ENCODE peak calls at places on chromosomes 4 and X, in eight cellular contexts. W is heart left ventricle, F is upper lobe of left lung, V is transverse colon, H is lower leg skin, X is A549, Z is prostate gland, S is sigmoid colon. G is an unnamed sample.

GRCh38 chr4:168560835-168561210 is 64.0 kb downstream of the PALLD start:
- DNase-seq in W (no peak), F (no peak), V (no peak), H (no peak), X (no peak), Z (no peak), S (no peak), G (no peak)

GRCh38 chr4:137408527-137409177 is 123.6 kb downstream of the PCDH18 start:
- DNase-seq in W (no peak), F (no peak), V (no peak), H (no peak), X (no peak), Z (no peak), S (no peak), G (no peak)

GRCh38 chr4:84877051-84877833 is 89.2 kb downstream of the WDFY3 start:
- DNase-seq in W (no peak), F (no peak), V (no peak), H (no peak), X (peak), Z (no peak), S (no peak), G (peak)

GRCh38 chr4:26748805-26749204 is 111.8 kb upstream of the STIM2 start:
- DNase-seq in W (no peak), F (no peak), V (no peak), H (no peak), X (no peak), Z (no peak), S (no peak), G (no peak)

GRCh38 chr4:81912420-81912819 is 440.7 kb upstream of the RASGEF1B start:
- DNase-seq in W (no peak), F (no peak), V (no peak), H (no peak), X (no peak), Z (no peak), S (no peak), G (no peak)

GRCh38 chr4:153137168-153137567 is 67.1 kb upstream of the TRIM2 start:
- DNase-seq in W (no peak), F (no peak), V (no peak), H (peak), X (peak), Z (no peak), S (no peak), G (peak)

GRCh38 chr4:152211936-152212675 is 323.8 kb downstream of the FBXW7 start:
- DNase-seq in W (no peak), F (no peak), V (no peak), H (no peak), X (no peak), Z (no peak), S (no peak), G (no peak)

GRCh38 chrX:118536687-118537461 is 41.3 kb downstream of the DOCK11 start:
- DNase-seq in W (no peak), F (no peak), V (no peak), H (no peak), X (peak), Z (no peak), S (no peak), G (peak)

GRCh38 chr4:140213736-140214135 is 59.8 kb upstream of the MAML3 start:
- DNase-seq in W (no peak), F (no peak), V (no peak), H (no peak), X (no peak), Z (no peak), S (no peak), G (no peak)

GRCh38 chrX:71911023-71911730 is 532 bp downstream of the NHSL2 start:
- DNase-seq in W (peak), F (peak), V (peak), H (no peak), X (peak), Z (no peak), S (peak), G (peak)

GRCh38 chrX:68647156-68647957 is at the start of gene STARD8:
- DNase-seq in W (peak), F (peak), V (no peak), H (no peak), X (peak), Z (no peak), S (no peak), G (peak)

GRCh38 chrX:96683997-96684338 is 674 bp upstream of the DIAPH2 start:
- DNase-seq in W (no peak), F (no peak), V (no peak), H (no peak), X (no peak), Z (no peak), S (no peak), G (no peak)

GRCh38 chr4:18366762-18367358 is 345.3 kb upstream of the LCORL start:
- DNase-seq in W (no peak), F (no peak), V (no peak), H (no peak), X (peak), Z (no peak), S (no peak), G (peak)

GRCh38 chrX:6226053-6226645 is 2.5 kb downstream of the NLGN4X start:
- DNase-seq in W (no peak), F (peak), V (no peak), H (no peak), X (no peak), Z (no peak), S (no peak), G (no peak)

GRCh38 chrX:70969635-70970481 is 39.0 kb upstream of the SLC7A3 start:
- DNase-seq in W (no peak), F (no peak), V (no peak), H (no peak), X (no peak), Z (no peak), S (no peak), G (peak)

GRCh38 chr4:48269861-48270515 is 350 bp upstream of the TEC start:
- DNase-seq in W (peak), F (peak), V (peak), H (peak), X (peak), Z (peak), S (peak), G (peak)
- TF ChIP-seq POLR2A in W (peak), F (no peak), V (no peak), H (no peak), X (peak), Z (peak), S (peak), G (peak)

GRCh38 chrX:47193475-47194241 is at the start of gene UBA1:
- DNase-seq in W (peak), F (peak), V (peak), H (peak), X (peak), Z (peak), S (peak), G (peak)

GRCh38 chrX:47191806-47192401 is 1.7 kb upstream of the UBA1 start:
- DNase-seq in W (no peak), F (no peak), V (no peak), H (no peak), X (no peak), Z (no peak), S (no peak), G (no peak)

GRCh38 chrX:47189906-47190305 is 3.7 kb upstream of the UBA1 start:
- DNase-seq in W (no peak), F (no peak), V (no peak), H (no peak), X (no peak), Z (no peak), S (no peak), G (no peak)

GRCh38 chrX:47191331-47191730 is 2.3 kb upstream of the UBA1 start:
- DNase-seq in W (no peak), F (no peak), V (peak), H (no peak), X (no peak), Z (no peak), S (no peak), G (peak)

DNA sequence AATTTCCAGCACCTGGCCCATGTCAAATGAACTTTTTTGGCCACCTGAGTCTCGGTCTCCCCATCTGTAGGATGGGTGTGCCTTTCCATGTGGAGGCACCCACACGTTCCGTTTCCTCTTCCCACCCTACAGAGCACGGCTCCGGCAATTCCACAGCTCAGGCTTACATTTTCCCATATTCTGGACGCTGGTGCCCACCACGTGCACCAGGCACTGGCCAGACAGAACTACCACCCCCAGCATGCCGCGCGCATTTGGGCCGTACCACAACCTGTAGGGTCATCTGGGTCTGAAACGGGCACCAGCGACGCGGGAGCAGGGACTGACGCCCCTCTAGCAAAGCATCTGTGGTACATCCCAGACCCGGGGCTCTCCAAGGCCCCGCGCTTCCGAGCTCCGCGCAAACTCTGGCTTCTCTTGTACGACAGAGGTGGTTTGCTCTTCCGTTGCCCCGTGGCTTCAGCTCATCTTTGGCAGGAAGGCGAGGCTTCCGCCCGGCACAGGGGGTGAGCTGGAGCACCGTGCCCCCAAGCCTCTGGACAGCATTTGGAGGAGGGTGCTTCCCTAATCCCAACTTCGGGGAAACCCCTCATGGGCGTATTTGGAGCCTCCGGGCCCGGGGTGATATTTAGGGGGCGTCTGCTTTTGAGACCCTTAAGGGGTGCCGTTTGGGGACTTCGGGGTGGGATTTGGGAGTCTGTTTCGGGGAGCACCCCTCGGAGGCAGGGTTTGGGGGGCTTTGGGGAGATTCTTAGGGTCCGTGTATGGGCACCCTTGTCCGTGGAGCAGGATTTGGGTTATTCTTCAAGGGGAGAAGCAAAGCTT is 3.0 kb upstream of the UBA1 start:
- DNase-seq in W (peak), F (peak), V (peak), H (peak), X (peak), Z (peak), S (peak), G (peak)
- TF ChIP-seq POLR2A in W (peak), F (peak), V (peak), H (no peak), X (peak), Z (peak), S (no peak), G (peak)

GRCh38 chrX:54529166-54529558 is 857 bp upstream of the GNL3L start:
- DNase-seq in W (no peak), F (no peak), V (no peak), H (no peak), X (no peak), Z (no peak), S (no peak), G (no peak)

GRCh38 chrX:54534271-54534670 is 4.3 kb downstream of the GNL3L start:
- DNase-seq in W (no peak), F (no peak), V (no peak), H (no peak), X (no peak), Z (no peak), S (no peak), G (no peak)

GRCh38 chrX:54530358-54530900 is 410 bp downstream of the GNL3L start:
- DNase-seq in W (no peak), F (no peak), V (no peak), H (peak), X (no peak), Z (no peak), S (no peak), G (no peak)

GRCh38 chrX:54529559-54530357 is at the start of gene GNL3L:
- DNase-seq in W (peak), F (peak), V (peak), H (peak), X (peak), Z (peak), S (peak), G (peak)
- TF ChIP-seq POLR2A in W (peak), F (peak), V (peak), H (no peak), X (peak), Z (peak), S (no peak), G (peak)

GRCh38 chrX:136491832-136492231 is 4.1 kb downstream of the BRS3 start:
- DNase-seq in W (no peak), F (no peak), V (no peak), H (no peak), X (no peak), Z (no peak), S (no peak), G (no peak)

GRCh38 chrX:136497556-136498048 is at the start of gene HTATSF1:
- DNase-seq in W (no peak), F (peak), V (no peak), H (no peak), X (no peak), Z (no peak), S (peak), G (no peak)

GRCh38 chrX:136496359-136496767 is 1.0 kb upstream of the HTATSF1 start:
- DNase-seq in W (no peak), F (no peak), V (no peak), H (no peak), X (no peak), Z (no peak), S (no peak), G (no peak)

GRCh38 chrX:136495043-136495442 is 2.3 kb upstream of the HTATSF1 start:
- DNase-seq in W (no peak), F (no peak), V (no peak), H (no peak), X (no peak), Z (no peak), S (no peak), G (no peak)

GRCh38 chrX:136496768-136497555 is 430 bp upstream of the HTATSF1 start:
- DNase-seq in W (peak), F (peak), V (peak), H (peak), X (peak), Z (peak), S (peak), G (peak)
- TF ChIP-seq POLR2A in W (peak), F (peak), V (peak), H (no peak), X (peak), Z (no peak), S (no peak), G (peak)

DNA sequence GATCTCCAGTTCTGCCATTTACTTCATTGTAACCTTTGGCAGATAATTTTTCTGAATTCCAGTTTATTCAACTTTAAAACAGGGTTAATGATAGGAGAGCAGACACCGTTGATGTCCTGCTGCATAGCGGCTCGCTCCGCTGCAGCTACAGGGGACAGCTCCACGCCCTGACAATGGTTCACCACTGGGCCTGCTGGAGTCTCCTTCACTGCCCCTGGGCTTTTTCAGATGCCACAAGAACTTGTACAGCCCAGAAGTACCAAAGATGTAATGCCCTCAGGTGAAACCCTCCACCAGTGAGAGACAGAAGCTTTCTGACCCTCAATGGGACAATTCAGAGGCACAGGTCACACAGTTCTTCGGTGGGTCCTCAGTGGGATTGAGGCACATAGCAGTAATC is 22.7 kb upstream of the SEPTIN11 start:
- DNase-seq in W (no peak), F (no peak), V (no peak), H (no peak), X (no peak), Z (no peak), S (no peak), G (no peak)
- TF ChIP-seq POLR2A in W (no peak), F (no peak), V (no peak), H (no peak), X (no peak), Z (no peak), S (no peak), G (no peak)

GRCh38 chr4:5711479-5712184 is 631 bp downstream of the EVC start:
- DNase-seq in W (peak), F (no peak), V (no peak), H (no peak), X (peak), Z (no peak), S (peak), G (no peak)

GRCh38 chr4:5712931-5713330 is 1.9 kb downstream of the EVC start:
- DNase-seq in W (no peak), F (no peak), V (no peak), H (no peak), X (no peak), Z (no peak), S (no peak), G (no peak)

GRCh38 chr4:5712517-5712916 is 1.5 kb downstream of the EVC start:
- DNase-seq in W (no peak), F (no peak), V (no peak), H (no peak), X (no peak), Z (no peak), S (no peak), G (no peak)

GRCh38 chr4:5710065-5710961 is 688 bp upstream of the EVC start:
- DNase-seq in W (no peak), F (no peak), V (no peak), H (no peak), X (peak), Z (peak), S (no peak), G (no peak)

DNA sequence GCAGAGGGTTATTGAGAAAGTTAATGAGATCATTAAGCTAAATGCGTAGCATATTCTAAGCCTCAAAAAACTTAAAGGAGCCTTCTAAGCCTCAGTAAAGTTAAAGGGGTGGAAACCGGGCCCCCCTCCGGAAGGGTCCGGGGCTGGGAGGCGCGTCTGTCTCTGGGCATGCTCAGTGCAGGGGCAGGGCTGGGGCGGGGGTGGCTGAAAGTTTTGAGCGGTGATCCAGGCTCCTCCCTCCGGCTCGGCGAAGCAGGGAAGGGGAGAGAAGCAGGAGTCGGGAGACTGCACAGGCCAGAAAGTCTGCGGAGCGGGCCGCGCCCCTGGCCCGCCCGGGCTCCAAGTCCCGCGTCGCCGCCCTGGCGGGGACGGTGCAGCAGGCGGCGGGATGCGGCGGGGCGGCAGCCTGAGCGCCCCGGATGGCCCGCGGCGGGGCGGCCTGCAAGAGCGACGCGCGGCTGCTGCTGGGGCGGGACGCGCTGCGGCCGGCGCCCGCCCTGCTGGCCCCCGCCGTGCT is at the start of gene EVC:
- DNase-seq in W (peak), F (peak), V (peak), H (peak), X (peak), Z (peak), S (peak), G (no peak)
- TF ChIP-seq POLR2A in W (peak), F (peak), V (no peak), H (no peak), X (peak), Z (peak), S (no peak), G (no peak)

G was measured in erythroblast.